ENCODE peak calls at places on chromosomes 13 and 19, in five cellular contexts. M is endodermal cell, P is heart right ventricle, S is cardiac muscle cell, H is pancreas. I is an unnamed sample.

GRCh38 chr13:84896128-84896527 is 903.1 kb downstream of the SLITRK6 start:
- DNase-seq in M (peak; percentile 79), P (no peak), S (peak; percentile 51), H (no peak), I (no peak)

GRCh38 chr19:49331616-49332055 is 3.6 kb upstream of the CD37 start:
- DNase-seq in M (peak; percentile 82), P (no peak), S (peak; percentile 36), H (no peak), I (no peak)

GRCh38 chr19:36079389-36079788 is 24.7 kb downstream of the WDR62 start:
- DNase-seq in M (no peak), P (no peak), S (no peak), H (no peak), I (no peak)

GRCh38 chr19:47471733-47472457 is at the start of gene SLC8A2:
- DNase-seq in M (peak; percentile 97), P (peak; percentile 64), S (peak; percentile 95), H (peak; percentile 85), I (peak; percentile 82)

GRCh38 chr19:10271543-10272086 is 695 bp downstream of the ICAM1 start:
- DNase-seq in M (no peak), P (no peak), S (no peak), H (no peak), I (no peak)

GRCh38 chr19:57786906-57787305 is 17.4 kb downstream of the ZNF586 start:
- DNase-seq in M (peak; percentile 57), P (no peak), S (no peak), H (no peak), I (no peak)

GRCh38 chr19:43132696-43133095 is 50.2 kb upstream of the PSG2 start:
- DNase-seq in M (no peak), P (no peak), S (no peak), H (no peak), I (no peak)

GRCh38 chr13:42377640-42378382 is 105.9 kb downstream of the AKAP11 start:
- DNase-seq in M (no peak), P (no peak), S (no peak), H (no peak), I (no peak)

GRCh38 chr13:30037306-30037705 is 186.9 kb upstream of the UBL3 start:
- DNase-seq in M (peak; percentile 87), P (no peak), S (peak; percentile 32), H (no peak), I (no peak)

GRCh38 chr19:1000095-1000494 is at the start of gene GRIN3B:
- DNase-seq in M (peak; percentile 95), P (peak; percentile 50), S (peak; percentile 85), H (peak; percentile 82), I (peak; percentile 54)

GRCh38 chr13:33109801-33110200 is 93.6 kb downstream of the KL start:
- DNase-seq in M (peak; percentile 78), P (no peak), S (no peak), H (no peak), I (no peak)

GRCh38 chr19:743168-743687 is 7.7 kb upstream of the MISP start:
- DNase-seq in M (peak; percentile 67), P (no peak), S (no peak), H (no peak), I (no peak)

GRCh38 chr13:80751854-80752253 is 410.9 kb upstream of the SPRY2 start:
- DNase-seq in M (no peak), P (no peak), S (no peak), H (no peak), I (no peak)

GRCh38 chr19:41687419-41687818 is 651 bp downstream of the CEACAM7 start:
- DNase-seq in M (no peak), P (no peak), S (no peak), H (no peak), I (no peak)

GRCh38 chr13:50208826-50209335 is 193.6 kb downstream of the KCNRG start:
- DNase-seq in M (peak; percentile 86), P (peak; percentile 41), S (peak; percentile 56), H (no peak), I (no peak)

GRCh38 chr19:20923077-20923871 is at the start of gene ZNF85:
- DNase-seq in M (peak; percentile 98), P (peak; percentile 87), S (peak; percentile 93), H (peak; percentile 87), I (peak; percentile 85)

GRCh38 chr13:77207943-77208342 is 119.0 kb downstream of the MYCBP2 start:
- DNase-seq in M (no peak), P (no peak), S (no peak), H (no peak), I (no peak)

GRCh38 chr13:79382545-79383275 is 23.3 kb downstream of the RBM26 start:
- DNase-seq in M (no peak), P (no peak), S (no peak), H (no peak), I (no peak)

GRCh38 chr19:21693399-21693798 is 74.0 kb downstream of the ZNF100 start:
- DNase-seq in M (no peak), P (no peak), S (no peak), H (no peak), I (no peak)

GRCh38 chr19:18278521-18279265 is 2.7 kb downstream of the JUND start:
- DNase-seq in M (peak; percentile 70), P (no peak), S (no peak), H (no peak), I (no peak)

GRCh38 chr19:18473003-18473705 is 35.2 kb upstream of the ISYNA1 start:
- DNase-seq in M (no peak), P (no peak), S (no peak), H (no peak), I (no peak)

GRCh38 chr19:50178320-50178719 is 15.2 kb upstream of the IZUMO2 start:
- DNase-seq in M (no peak), P (no peak), S (no peak), H (no peak), I (no peak)

GRCh38 chr13:30235206-30235605 is 72.1 kb downstream of the KATNAL1 start:
- DNase-seq in M (no peak), P (no peak), S (no peak), H (no peak), I (no peak)

GRCh38 chr13:66612983-66613382 is 617.2 kb downstream of the PCDH9 start:
- DNase-seq in M (no peak), P (no peak), S (no peak), H (no peak), I (no peak)

GRCh38 chr13:66617786-66618185 is 612.4 kb downstream of the PCDH9 start:
- DNase-seq in M (no peak), P (no peak), S (no peak), H (no peak), I (no peak)

GRCh38 chr13:66623129-66623528 is 607.0 kb downstream of the PCDH9 start:
- DNase-seq in M (no peak), P (no peak), S (no peak), H (no peak), I (no peak)

GRCh38 chr13:66624302-66624701 is 605.8 kb downstream of the PCDH9 start:
- DNase-seq in M (no peak), P (no peak), S (no peak), H (no peak), I (no peak)

DNA sequence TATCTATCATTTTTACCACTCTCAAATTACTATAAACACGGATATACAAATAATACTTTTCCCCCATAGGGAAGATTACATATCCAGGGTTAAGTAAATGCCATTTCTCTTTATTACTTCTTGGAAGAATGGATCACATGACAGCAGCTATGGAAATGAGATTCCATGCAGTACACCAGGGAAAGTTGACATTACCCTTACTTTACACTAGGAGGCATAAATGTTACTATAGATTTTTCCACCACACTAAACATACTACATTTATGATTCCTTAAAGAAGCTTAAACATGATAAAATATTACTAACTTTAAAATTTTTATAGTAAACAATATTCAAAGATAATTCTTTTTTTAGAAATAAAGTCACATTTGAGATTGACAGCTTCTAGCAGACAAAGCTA is 611.4 kb downstream of the PCDH9 start:
- DNase-seq in M (no peak), P (no peak), S (peak; percentile 10), H (no peak), I (no peak)
- TF ChIP-seq CTCF in M (peak; percentile 77), P (peak; percentile 48), S (peak; percentile 55), H (peak; percentile 11), I (no peak)

GRCh38 chr13:74062933-74063332 is 71.3 kb downstream of the KLF12 start:
- DNase-seq in M (no peak), P (peak; percentile 44), S (peak; percentile 46), H (no peak), I (peak; percentile 59)
- H3K27ac ChIP-seq in M (peak overlapping the region; percentile 1), P (peak overlapping the region; percentile 76), S (peak overlapping the region; percentile 82), H (no peak overlapping the region), I (peak overlapping the region; percentile 67)

GRCh38 chr19:14161305-14161704 is 24.9 kb upstream of the ASF1B start:
- DNase-seq in M (no peak), P (no peak), S (no peak), H (no peak), I (no peak)

GRCh38 chr19:14158276-14159023 is 22.1 kb upstream of the ASF1B start:
- DNase-seq in M (no peak), P (no peak), S (no peak), H (no peak), I (no peak)

GRCh38 chr19:14162871-14163297 is 26.5 kb upstream of the ASF1B start:
- DNase-seq in M (no peak), P (no peak), S (no peak), H (no peak), I (no peak)

GRCh38 chr19:14159059-14159458 is 22.7 kb upstream of the ASF1B start:
- DNase-seq in M (no peak), P (no peak), S (no peak), H (no peak), I (no peak)

DNA sequence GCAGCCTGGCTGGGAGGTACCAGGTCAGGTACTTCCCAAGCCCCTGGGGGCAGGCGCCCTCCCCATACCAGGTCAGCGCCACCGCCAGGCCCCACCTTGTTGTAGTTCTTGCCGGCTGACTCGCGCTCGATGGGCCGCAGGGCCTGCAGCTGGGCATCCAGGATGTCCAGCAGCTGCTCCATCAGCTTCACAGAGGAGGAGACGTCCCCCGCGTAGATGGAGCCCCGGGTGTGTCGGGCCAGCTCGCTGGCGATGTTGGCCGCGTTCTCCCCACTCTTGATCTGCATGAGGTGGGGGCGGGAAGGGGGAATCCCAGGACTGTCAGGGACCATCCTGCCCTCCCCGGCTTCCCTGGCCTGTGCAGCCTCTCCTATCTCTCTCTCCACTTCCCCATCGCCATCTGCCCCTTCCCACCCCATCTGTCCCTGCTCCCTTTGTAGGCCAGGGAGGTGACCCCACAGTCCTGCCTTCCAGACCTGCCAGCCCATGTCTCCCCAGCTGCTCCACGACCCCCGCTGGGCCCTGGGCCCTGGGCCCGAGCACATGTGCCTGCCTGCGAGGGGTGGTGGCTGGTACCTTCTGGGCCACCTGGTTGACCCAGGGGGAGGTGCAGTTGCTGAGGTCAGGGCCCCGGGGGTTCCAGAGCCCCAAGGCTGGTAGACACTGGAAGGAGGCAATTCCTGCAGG is 23.8 kb upstream of the ASF1B start:
- DNase-seq in M (no peak), P (no peak), S (no peak), H (no peak), I (no peak)
- H3K36me3 ChIP-seq in M (peaks cover 21% of the 10 kb centered on the region), P (peaks cover 66% of the 10 kb centered on the region), S (peaks cover 17% of the 10 kb centered on the region), H (peaks cover 5% of the 10 kb centered on the region), I (no peaks in the 10 kb centered on the region)

GRCh38 chr19:17183271-17183757 is 31.8 kb upstream of the USE1 start:
- DNase-seq in M (no peak), P (no peak), S (no peak), H (no peak), I (no peak)
- TF ChIP-seq CTCF in M (peak; percentile 44), P (peak; percentile 13), S (peak; percentile 2), H (no peak), I (no peak)

GRCh38 chr19:6103894-6104293 is 6.4 kb downstream of the RFX2 start:
- DNase-seq in M (no peak), P (no peak), S (no peak), H (no peak), I (no peak)
- H3K27ac ChIP-seq in M (no peak overlapping the region), P (peak overlapping the region; percentile 5), S (no peak overlapping the region), H (no peak overlapping the region), I (peak overlapping the region; percentile 73)

GRCh38 chr19:3649888-3650287 is 23.3 kb upstream of the CACTIN start:
- DNase-seq in M (no peak), P (no peak), S (no peak), H (no peak), I (no peak)
- H3K36me3 ChIP-seq in M (peaks cover 16% of the 10 kb centered on the region), P (peaks cover 86% of the 10 kb centered on the region), S (peaks cover 7% of the 10 kb centered on the region), H (no peaks in the 10 kb centered on the region), I (no peaks in the 10 kb centered on the region)